ENCODE peak calls at places on chromosome 11, in eight cellular contexts. D is suprapubic skin, G is heart right ventricle, R is stomach, I is kidney, T is brain microvascular endothelial cell, C is heart left ventricle, L is H9. P is an unnamed sample.

GRCh38 chr11:111733009-111733408 is 33.2 kb downstream of the PPP2R1B start:
- DNase-seq in C (peak; percentile 52), R (no peak), L (no peak), I (peak; percentile 78), D (no peak), G (peak; percentile 53), T (peak; percentile 76), P (no peak)

GRCh38 chr11:32184057-32185055 is 93.5 kb downstream of the RCN1 start:
- DNase-seq in T (no peak), C (no peak), L (no peak), R (no peak), G (peak; percentile 26), D (no peak), I (no peak), P (no peak)

GRCh38 chr11:27158763-27159679 is 118.4 kb downstream of the BBOX1 start:
- DNase-seq in G (no peak), L (peak; percentile 41), I (no peak), T (peak; percentile 90), C (peak; percentile 36), R (peak; percentile 43), D (no peak), P (no peak)

GRCh38 chr11:102620858-102621561 is 4.1 kb downstream of the MMP20 start:
- DNase-seq in I (no peak), R (no peak), D (no peak), L (no peak), G (no peak), T (peak; percentile 80), C (no peak), P (no peak)

GRCh38 chr11:32279672-32280071 is 155.7 kb downstream of the WT1 start:
- DNase-seq in I (no peak), R (no peak), D (no peak), G (no peak), C (no peak), L (no peak), T (no peak), P (no peak)

GRCh38 chr11:132910016-132910760 is 622.1 kb downstream of the OPCML start:
- DNase-seq in C (no peak), D (no peak), I (no peak), G (no peak), T (no peak), L (no peak), R (no peak), P (no peak)

GRCh38 chr11:126280595-126280994 is 2.3 kb upstream of the TIRAP start:
- DNase-seq in C (peak; percentile 42), I (no peak), R (no peak), D (peak; percentile 56), G (no peak), T (no peak), L (no peak), P (no peak)

GRCh38 chr11:74909363-74909762 is 39.5 kb downstream of the XRRA1 start:
- DNase-seq in L (no peak), D (no peak), T (no peak), C (no peak), I (no peak), G (no peak), R (no peak), P (no peak)

GRCh38 chr11:127675602-127676001 is 675.0 kb upstream of the KIRREL3 start:
- DNase-seq in C (no peak), D (no peak), R (no peak), I (no peak), G (no peak), L (no peak), T (no peak), P (no peak)

GRCh38 chr11:118046964-118047700 is 29.7 kb upstream of the TMPRSS4 start:
- DNase-seq in G (no peak), I (no peak), T (no peak), C (no peak), L (no peak), D (no peak), R (no peak), P (no peak)

GRCh38 chr11:10450451-10451398 is 4.3 kb upstream of the AMPD3 start:
- DNase-seq in D (no peak), I (peak; percentile 81), R (peak; percentile 74), T (no peak), G (no peak), L (peak; percentile 78), C (peak; percentile 23), P (peak; percentile 79)

GRCh38 chr11:67545280-67545679 is 22.0 kb upstream of the CABP2 start:
- DNase-seq in L (peak; percentile 79), T (no peak), C (peak; percentile 65), D (no peak), G (peak; percentile 69), I (peak; percentile 78), R (peak; percentile 32), P (no peak)

GRCh38 chr11:109236696-109237095 is 185.3 kb upstream of the C11orf87 start:
- DNase-seq in T (no peak), C (no peak), G (no peak), R (no peak), L (no peak), D (no peak), I (no peak), P (no peak)

GRCh38 chr11:69711824-69712801 is 8.3 kb upstream of the FGF19 start:
- DNase-seq in D (no peak), C (no peak), L (no peak), R (no peak), G (no peak), I (no peak), T (no peak), P (no peak)

GRCh38 chr11:69567951-69568808 is 72.8 kb upstream of the CCND1 start:
- DNase-seq in T (no peak), L (no peak), D (peak; percentile 62), G (no peak), I (no peak), R (no peak), C (no peak), P (no peak)

GRCh38 chr11:83206771-83207413 is 13.4 kb downstream of the ANKRD42 start:
- DNase-seq in L (no peak), C (no peak), D (no peak), T (no peak), G (no peak), I (no peak), R (no peak), P (no peak)

GRCh38 chr11:122439911-122440782 is 215.4 kb upstream of the UBASH3B start:
- DNase-seq in R (no peak), D (no peak), I (no peak), C (peak; percentile 30), T (peak; percentile 34), G (peak; percentile 50), L (peak; percentile 66), P (no peak)
- H3K27ac ChIP-seq in R (peak overlapping the region; percentile 66), D (peak overlapping the region; percentile 64), I (no peak overlapping the region), C (peak overlapping the region; percentile 61), T (no peak overlapping the region), G (peak overlapping the region; percentile 83), L (no peak overlapping the region), P (peak overlapping the region; percentile 72)

GRCh38 chr11:110389946-110390345 is 39.8 kb upstream of the FDX1 start:
- DNase-seq in G (no peak), T (no peak), I (no peak), D (no peak), L (no peak), R (no peak), C (no peak), P (no peak)
- TF ChIP-seq CTCF in G (no peak), T (no peak), I (no peak), D (no peak), L (no peak), R (no peak), C (no peak), P (no peak)

GRCh38 chr11:3834349-3835099 is 6.2 kb downstream of the RHOG start:
- DNase-seq in T (no peak), I (no peak), R (peak; percentile 40), C (peak; percentile 68), D (peak; percentile 80), G (no peak), L (no peak), P (peak; percentile 79)

GRCh38 chr11:3836903-3837302 is 3.9 kb downstream of the RHOG start:
- DNase-seq in I (peak; percentile 78), C (peak; percentile 60), G (peak; percentile 51), D (no peak), R (peak; percentile 31), T (no peak), L (no peak), P (peak; percentile 66)

GRCh38 chr11:3835752-3836151 is 5.0 kb downstream of the RHOG start:
- DNase-seq in I (no peak), C (peak; percentile 51), R (no peak), T (no peak), D (no peak), G (no peak), L (no peak), P (no peak)

GRCh38 chr11:3833461-3833860 is 7.3 kb downstream of the RHOG start:
- DNase-seq in L (no peak), R (no peak), T (no peak), D (no peak), C (no peak), G (no peak), I (no peak), P (no peak)

DNA sequence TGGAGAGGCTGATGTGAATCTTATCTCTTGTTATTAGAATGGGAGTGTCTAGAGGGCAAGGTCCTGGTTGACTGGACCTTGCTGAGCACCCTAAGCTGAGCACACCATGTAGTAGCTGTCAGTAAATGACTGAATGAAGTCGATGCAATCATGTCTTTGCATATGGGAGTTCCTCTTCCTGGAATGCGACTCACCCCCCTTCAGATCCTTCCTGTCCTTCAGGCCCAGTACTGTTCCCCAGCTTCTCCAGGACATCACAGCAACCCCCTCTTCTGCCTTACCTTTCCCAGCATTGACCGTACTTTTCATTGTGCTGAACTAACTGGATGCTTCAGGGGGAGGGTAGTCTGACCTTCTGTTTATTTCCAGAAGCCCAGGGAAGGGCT is 5.7 kb downstream of the RHOG start:
- DNase-seq in G (no peak), L (no peak), C (no peak), T (no peak), R (no peak), I (no peak), D (no peak), P (no peak)
- H3K27ac ChIP-seq in G (peak overlapping the region; percentile 55), L (no peak overlapping the region), C (no peak overlapping the region), T (no peak overlapping the region), R (peak overlapping the region; percentile 98), I (no peak overlapping the region), D (no peak overlapping the region), P (peak overlapping the region; percentile 66)

DNA sequence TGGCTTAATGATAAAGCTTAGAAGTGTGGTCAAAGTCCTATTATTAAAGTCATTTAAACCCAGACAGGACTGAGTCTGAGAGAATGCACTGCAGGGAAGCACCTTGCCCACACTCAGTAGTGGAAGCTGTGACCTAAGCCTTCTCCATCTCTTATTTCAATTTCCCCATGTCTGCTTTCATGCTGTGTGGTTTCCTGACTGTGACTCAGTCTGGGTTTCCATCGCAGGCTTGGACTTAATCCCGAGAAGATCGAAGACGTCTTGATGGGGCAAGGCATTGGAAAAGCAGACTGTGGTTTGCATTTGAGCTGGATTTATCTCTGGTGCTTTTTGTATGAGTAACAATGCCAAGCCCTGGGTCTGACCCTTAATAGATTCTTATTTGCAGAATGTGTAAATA is 238.9 kb downstream of the NTM start:
- DNase-seq in T (peak; percentile 90), L (no peak), I (no peak), D (no peak), R (no peak), C (no peak), G (no peak), P (no peak)
- TF ChIP-seq CTCF in T (no peak), L (no peak), I (no peak), D (no peak), R (no peak), C (no peak), G (no peak), P (no peak)